ENCODE peak calls at places on chromosomes 1 and 21, in eight cellular contexts. W, Y, H, L, X, P, V and O are unnamed samples.

GRCh38 chr21:44748621-44749020 is 37.2 kb upstream of the TSPEAR start:
- DNase-seq in Y (peak), L (no peak), H (no peak), P (no peak), V (no peak), X (no peak), W (peak), O (no peak)

GRCh38 chr1:38050397-38051141 is 4.0 kb upstream of the POU3F1 start:
- DNase-seq in L (no peak), W (no peak), Y (no peak), V (no peak), H (no peak), X (no peak), P (no peak), O (no peak)

GRCh38 chr1:156247460-156248322 is at the start of gene PAQR6:
- DNase-seq in W (peak), L (no peak), H (no peak), P (no peak), Y (no peak), V (no peak), X (peak), O (no peak)

GRCh38 chr1:7540816-7541215 is 230.3 kb upstream of the VAMP3 start:
- DNase-seq in P (no peak), W (peak), X (no peak), V (no peak), Y (no peak), H (no peak), L (no peak), O (no peak)

GRCh38 chr1:117586747-117587478 is 18.9 kb upstream of the TENT5C start:
- DNase-seq in P (no peak), Y (no peak), X (no peak), W (no peak), H (peak), V (no peak), L (no peak), O (no peak)

GRCh38 chr1:82091729-82092128 is 291.0 kb downstream of the ADGRL2 start:
- DNase-seq in L (no peak), P (peak), W (no peak), V (no peak), X (no peak), H (no peak), Y (no peak), O (no peak)

GRCh38 chr1:30743584-30744059 is 14.0 kb downstream of the LAPTM5 start:
- DNase-seq in X (no peak), P (no peak), W (no peak), L (peak), V (peak), H (peak), Y (peak), O (no peak)

GRCh38 chr1:49163041-49163440 is 386.4 kb upstream of the BEND5 start:
- DNase-seq in P (no peak), W (no peak), X (no peak), H (no peak), Y (peak), V (no peak), L (no peak), O (no peak)

GRCh38 chr1:9182784-9183257 is 51.8 kb upstream of the H6PD start:
- DNase-seq in X (no peak), P (no peak), H (no peak), L (no peak), V (no peak), W (no peak), Y (no peak), O (no peak)

GRCh38 chr1:207619833-207620572 is 24.9 kb upstream of the CR1L start:
- DNase-seq in Y (peak), W (no peak), P (peak), X (no peak), L (peak), H (peak), V (peak), O (no peak)

GRCh38 chr1:186620951-186621350 is 59.3 kb downstream of the PTGS2 start:
- DNase-seq in H (peak), L (no peak), W (no peak), X (no peak), V (no peak), Y (no peak), P (peak), O (no peak)

GRCh38 chr21:39510240-39510639 is 58.5 kb downstream of the SH3BGR start:
- DNase-seq in L (no peak), H (no peak), V (no peak), Y (no peak), W (no peak), X (no peak), P (no peak), O (no peak)